ENCODE peak calls at places on chromosomes 3 and 15, in eight cellular contexts. One of them, this sample, is unnamed.

GRCh38 chr3:121894191-121894990 is at the start of gene SLC15A2:
- DNase-seq in GM12891: no peak
- DNase-seq in neuronal stem cell: no peak
- DNase-seq in activated T-helper 1 cell treated with anti-CD3 and anti-CD28 coated beads, Interleukin-2, amount 50 U/mL, for 16 hours: no peak
- DNase-seq in NCI-H1092 treated with DMSO at 0.1 percent for 48 hours: no peak
- DNase-seq in ovary: no peak
- DNase-seq in anterior cingulate cortex: peak; percentile 71
- DNase-seq in substantia nigra: peak; percentile 5
- DNase-seq in this sample: peak; percentile 14

GRCh38 chr15:88498991-88499390 is 31.5 kb downstream of the MRPS11 start:
- DNase-seq in GM12891: no peak
- DNase-seq in neuronal stem cell: no peak
- DNase-seq in activated T-helper 1 cell treated with anti-CD3 and anti-CD28 coated beads, Interleukin-2, amount 50 U/mL, for 16 hours: no peak
- DNase-seq in NCI-H1092 treated with DMSO at 0.1 percent for 48 hours: peak; percentile 40
- DNase-seq in ovary: no peak
- DNase-seq in anterior cingulate cortex: no peak
- DNase-seq in substantia nigra: no peak
- DNase-seq in this sample: no peak

GRCh38 chr15:31843426-31844055 is 186.8 kb upstream of the CHRNA7 start:
- DNase-seq in GM12891: no peak
- DNase-seq in neuronal stem cell: no peak
- DNase-seq in activated T-helper 1 cell treated with anti-CD3 and anti-CD28 coated beads, Interleukin-2, amount 50 U/mL, for 16 hours: no peak
- DNase-seq in NCI-H1092 treated with DMSO at 0.1 percent for 48 hours: no peak
- DNase-seq in ovary: no peak
- DNase-seq in anterior cingulate cortex: peak; percentile 56
- DNase-seq in substantia nigra: peak; percentile 48
- DNase-seq in this sample: no peak

GRCh38 chr15:31523027-31523654 is 196.5 kb downstream of the KLF13 start:
- DNase-seq in GM12891: no peak
- DNase-seq in neuronal stem cell: no peak
- DNase-seq in activated T-helper 1 cell treated with anti-CD3 and anti-CD28 coated beads, Interleukin-2, amount 50 U/mL, for 16 hours: no peak
- DNase-seq in NCI-H1092 treated with DMSO at 0.1 percent for 48 hours: no peak
- DNase-seq in ovary: no peak
- DNase-seq in anterior cingulate cortex: no peak
- DNase-seq in substantia nigra: no peak
- DNase-seq in this sample: no peak

GRCh38 chr3:76369170-76369569 is 583.8 kb upstream of the ZNF717 start:
- DNase-seq in GM12891: no peak
- DNase-seq in neuronal stem cell: no peak
- DNase-seq in activated T-helper 1 cell treated with anti-CD3 and anti-CD28 coated beads, Interleukin-2, amount 50 U/mL, for 16 hours: no peak
- DNase-seq in NCI-H1092 treated with DMSO at 0.1 percent for 48 hours: no peak
- DNase-seq in ovary: no peak
- DNase-seq in anterior cingulate cortex: no peak
- DNase-seq in substantia nigra: no peak
- DNase-seq in this sample: no peak

GRCh38 chr3:150286390-150287147 is 121.5 kb upstream of the TSC22D2 start:
- DNase-seq in GM12891: peak; percentile 8
- DNase-seq in neuronal stem cell: no peak
- DNase-seq in activated T-helper 1 cell treated with anti-CD3 and anti-CD28 coated beads, Interleukin-2, amount 50 U/mL, for 16 hours: no peak
- DNase-seq in NCI-H1092 treated with DMSO at 0.1 percent for 48 hours: peak; percentile 36
- DNase-seq in ovary: no peak
- DNase-seq in anterior cingulate cortex: no peak
- DNase-seq in substantia nigra: no peak
- DNase-seq in this sample: no peak

GRCh38 chr3:159804726-159805410 is 183.8 kb upstream of the IL12A start:
- DNase-seq in GM12891: peak; percentile 42
- DNase-seq in neuronal stem cell: peak; percentile 64
- DNase-seq in activated T-helper 1 cell treated with anti-CD3 and anti-CD28 coated beads, Interleukin-2, amount 50 U/mL, for 16 hours: no peak
- DNase-seq in NCI-H1092 treated with DMSO at 0.1 percent for 48 hours: peak; percentile 64
- DNase-seq in ovary: peak; percentile 46
- DNase-seq in anterior cingulate cortex: peak; percentile 69
- DNase-seq in substantia nigra: peak; percentile 49
- DNase-seq in this sample: peak; percentile 43

GRCh38 chr15:76903251-76903681 is 1.9 kb downstream of the SCAPER start:
- DNase-seq in GM12891: no peak
- DNase-seq in neuronal stem cell: no peak
- DNase-seq in activated T-helper 1 cell treated with anti-CD3 and anti-CD28 coated beads, Interleukin-2, amount 50 U/mL, for 16 hours: no peak
- DNase-seq in NCI-H1092 treated with DMSO at 0.1 percent for 48 hours: peak; percentile 20
- DNase-seq in ovary: no peak
- DNase-seq in anterior cingulate cortex: no peak
- DNase-seq in substantia nigra: no peak
- DNase-seq in this sample: peak; percentile 17

GRCh38 chr3:194328080-194328571 is 23.0 kb downstream of the CPN2 start:
- DNase-seq in GM12891: no peak
- DNase-seq in neuronal stem cell: no peak
- DNase-seq in activated T-helper 1 cell treated with anti-CD3 and anti-CD28 coated beads, Interleukin-2, amount 50 U/mL, for 16 hours: no peak
- DNase-seq in NCI-H1092 treated with DMSO at 0.1 percent for 48 hours: no peak
- DNase-seq in ovary: no peak
- DNase-seq in anterior cingulate cortex: no peak
- DNase-seq in substantia nigra: no peak
- DNase-seq in this sample: no peak

GRCh38 chr15:66287461-66288055 is 5.8 kb upstream of the DIS3L start:
- DNase-seq in GM12891: no peak
- DNase-seq in neuronal stem cell: peak; percentile 24
- DNase-seq in activated T-helper 1 cell treated with anti-CD3 and anti-CD28 coated beads, Interleukin-2, amount 50 U/mL, for 16 hours: no peak
- DNase-seq in NCI-H1092 treated with DMSO at 0.1 percent for 48 hours: peak; percentile 39
- DNase-seq in ovary: no peak
- DNase-seq in anterior cingulate cortex: no peak
- DNase-seq in substantia nigra: no peak
- DNase-seq in this sample: peak; percentile 33